ENCODE peak calls at places on chromosomes 1 and 21, in four cellular contexts. One of them, this sample, is unnamed. For H3K9me3, the result is how much of the 10 kb centered on the place peaks cover.

GRCh38 chr1:113905435-113905861 is 322 bp downstream of the DCLRE1B start:
- DNase-seq in lower lobe of right lung: peak
- DNase-seq in OCI-LY7: peak
- DNase-seq in aorta: no peak
- DNase-seq in this sample: no peak

GRCh38 chr1:240122639-240123604 is 31.2 kb downstream of the FMN2 start:
- DNase-seq in lower lobe of right lung: peak
- DNase-seq in OCI-LY7: no peak
- DNase-seq in aorta: no peak
- DNase-seq in this sample: no peak

GRCh38 chr1:199913313-199913712 is 114.2 kb upstream of the NR5A2 start:
- DNase-seq in lower lobe of right lung: no peak
- DNase-seq in OCI-LY7: no peak
- DNase-seq in aorta: no peak
- DNase-seq in this sample: no peak

GRCh38 chr1:232384172-232384571 is 245.8 kb downstream of the SIPA1L2 start:
- DNase-seq in lower lobe of right lung: no peak
- DNase-seq in OCI-LY7: no peak
- DNase-seq in aorta: no peak
- DNase-seq in this sample: no peak

GRCh38 chr1:27632387-27633297 is 2.3 kb downstream of the FGR start:
- DNase-seq in lower lobe of right lung: no peak
- DNase-seq in OCI-LY7: peak
- DNase-seq in aorta: no peak
- DNase-seq in this sample: no peak

GRCh38 chr1:224563666-224564065 is 52.5 kb upstream of the CNIH3 start:
- DNase-seq in lower lobe of right lung: no peak
- DNase-seq in OCI-LY7: no peak
- DNase-seq in aorta: no peak
- DNase-seq in this sample: no peak

GRCh38 chr1:172640146-172640545 is 18.8 kb upstream of the FASLG start:
- DNase-seq in lower lobe of right lung: no peak
- DNase-seq in OCI-LY7: no peak
- DNase-seq in aorta: no peak
- DNase-seq in this sample: no peak

GRCh38 chr1:206430031-206430983 is 40.0 kb upstream of the IKBKE start:
- DNase-seq in lower lobe of right lung: no peak
- DNase-seq in OCI-LY7: no peak
- DNase-seq in aorta: no peak
- DNase-seq in this sample: no peak

GRCh38 chr1:66533804-66534745 is at the start of gene SGIP1:
- DNase-seq in lower lobe of right lung: peak
- DNase-seq in OCI-LY7: no peak
- DNase-seq in aorta: peak
- DNase-seq in this sample: peak

GRCh38 chr1:119116725-119117124 is 23.7 kb downstream of the WARS2 start:
- DNase-seq in lower lobe of right lung: no peak
- DNase-seq in OCI-LY7: no peak
- DNase-seq in aorta: no peak
- DNase-seq in this sample: no peak

GRCh38 chr1:69213644-69214043 is 354.1 kb upstream of the LRRC7 start:
- DNase-seq in lower lobe of right lung: no peak
- DNase-seq in OCI-LY7: no peak
- DNase-seq in aorta: no peak
- DNase-seq in this sample: no peak
- H3K9me3 ChIP-seq in lower lobe of right lung: under half
- H3K9me3 ChIP-seq in OCI-LY7: under half
- H3K9me3 ChIP-seq in aorta: under half
- H3K9me3 ChIP-seq in this sample: under half

GRCh38 chr21:44389335-44389734 is 35.9 kb downstream of the TRPM2 start:
- DNase-seq in lower lobe of right lung: no peak
- DNase-seq in OCI-LY7: no peak
- DNase-seq in aorta: no peak
- DNase-seq in this sample: no peak
- H3K9me3 ChIP-seq in lower lobe of right lung: under half
- H3K9me3 ChIP-seq in OCI-LY7: under half
- H3K9me3 ChIP-seq in aorta: under half
- H3K9me3 ChIP-seq in this sample: under half

GRCh38 chr21:40074710-40075109 is 207.5 kb downstream of the PCP4 start:
- DNase-seq in lower lobe of right lung: no peak
- DNase-seq in OCI-LY7: no peak
- DNase-seq in aorta: no peak
- DNase-seq in this sample: no peak
- H3K9me3 ChIP-seq in lower lobe of right lung: under half
- H3K9me3 ChIP-seq in OCI-LY7: under half
- H3K9me3 ChIP-seq in aorta: under half
- H3K9me3 ChIP-seq in this sample: under half

DNA sequence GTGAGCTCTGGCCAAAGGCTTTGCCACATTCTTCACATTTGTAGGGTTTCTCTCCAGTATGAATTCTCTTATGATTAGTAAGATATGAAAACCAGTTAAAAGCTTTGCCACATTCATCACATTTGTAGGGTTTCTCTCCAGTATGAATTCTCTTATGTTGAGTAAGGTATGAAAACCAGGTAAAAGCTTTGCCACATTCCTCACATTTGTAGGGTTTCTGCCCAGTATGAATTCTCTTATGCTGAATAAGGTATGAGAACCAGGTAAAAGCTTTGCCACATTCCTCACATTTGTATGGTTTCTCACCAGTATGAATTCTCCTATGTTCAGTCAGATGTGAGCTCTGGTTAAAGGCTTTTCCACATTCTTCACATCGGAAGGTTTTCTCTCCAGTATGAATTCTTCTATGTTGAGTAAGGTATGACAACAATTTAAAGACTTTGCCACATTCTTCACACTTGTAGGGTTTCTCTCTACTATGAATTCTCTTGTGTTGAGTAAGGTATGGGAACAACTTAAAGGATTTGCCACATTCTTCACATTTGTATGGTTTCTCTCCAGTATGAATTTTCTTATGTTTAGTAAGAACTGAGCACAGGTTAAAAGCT is 20.7 kb downstream of the ZNF695 start:
- DNase-seq in lower lobe of right lung: no peak
- DNase-seq in OCI-LY7: no peak
- DNase-seq in aorta: no peak
- DNase-seq in this sample: no peak
- H3K9me3 ChIP-seq in lower lobe of right lung: half or more
- H3K9me3 ChIP-seq in OCI-LY7: half or more
- H3K9me3 ChIP-seq in aorta: under half
- H3K9me3 ChIP-seq in this sample: half or more